ENCODE peak calls at places on chromosome 7, in six cellular contexts. One of them, this sample, is unnamed.

GRCh38 chr7:74023037-74023436 is 4.9 kb upstream of the ELN start:
- DNase-seq in AG04450: no peak
- DNase-seq in choroid plexus epithelial cell: peak; percentile 46
- DNase-seq in lower lobe of right lung: no peak
- DNase-seq in GM06990: no peak
- DNase-seq in brain microvascular endothelial cell: peak; percentile 51
- DNase-seq in this sample: no peak

GRCh38 chr7:20019757-20020432 is 197.3 kb downstream of the MACC1 start:
- DNase-seq in choroid plexus epithelial cell: no peak
- DNase-seq in GM06990: peak; percentile 34
- DNase-seq in lower lobe of right lung: no peak
- DNase-seq in brain microvascular endothelial cell: no peak
- DNase-seq in AG04450: no peak
- DNase-seq in this sample: no peak

GRCh38 chr7:134450296-134451000 is 8.5 kb downstream of the AKR1B1 start:
- DNase-seq in lower lobe of right lung: no peak
- DNase-seq in brain microvascular endothelial cell: no peak
- DNase-seq in AG04450: no peak
- DNase-seq in choroid plexus epithelial cell: no peak
- DNase-seq in GM06990: no peak
- DNase-seq in this sample: no peak

GRCh38 chr7:118129037-118129436 is 54.9 kb upstream of the LSM8 start:
- DNase-seq in brain microvascular endothelial cell: no peak
- DNase-seq in choroid plexus epithelial cell: no peak
- DNase-seq in lower lobe of right lung: no peak
- DNase-seq in AG04450: no peak
- DNase-seq in GM06990: no peak
- DNase-seq in this sample: no peak

GRCh38 chr7:114209968-114210367 is 204.6 kb upstream of the FOXP2 start:
- DNase-seq in choroid plexus epithelial cell: peak; percentile 6
- DNase-seq in AG04450: no peak
- DNase-seq in brain microvascular endothelial cell: no peak
- DNase-seq in lower lobe of right lung: no peak
- DNase-seq in GM06990: no peak
- DNase-seq in this sample: no peak

GRCh38 chr7:112157072-112157471 is 49.1 kb downstream of the DOCK4 start:
- DNase-seq in GM06990: no peak
- DNase-seq in lower lobe of right lung: no peak
- DNase-seq in AG04450: no peak
- DNase-seq in choroid plexus epithelial cell: peak; percentile 88
- DNase-seq in brain microvascular endothelial cell: peak; percentile 93
- DNase-seq in this sample: peak; percentile 91

GRCh38 chr7:2109936-2110585 is 122.7 kb downstream of the MAD1L1 start:
- DNase-seq in GM06990: peak; percentile 77
- DNase-seq in choroid plexus epithelial cell: peak; percentile 91
- DNase-seq in lower lobe of right lung: no peak
- DNase-seq in AG04450: peak; percentile 61
- DNase-seq in brain microvascular endothelial cell: peak; percentile 94
- DNase-seq in this sample: peak; percentile 86

GRCh38 chr7:13279854-13280435 is 592.5 kb downstream of the ARL4A start:
- DNase-seq in AG04450: peak; percentile 3
- DNase-seq in choroid plexus epithelial cell: peak; percentile 55
- DNase-seq in brain microvascular endothelial cell: no peak
- DNase-seq in GM06990: no peak
- DNase-seq in lower lobe of right lung: no peak
- DNase-seq in this sample: no peak

GRCh38 chr7:95303501-95303900 is 20.8 kb downstream of the PON1 start:
- DNase-seq in GM06990: no peak
- DNase-seq in choroid plexus epithelial cell: no peak
- DNase-seq in AG04450: no peak
- DNase-seq in lower lobe of right lung: no peak
- DNase-seq in brain microvascular endothelial cell: no peak
- DNase-seq in this sample: no peak

GRCh38 chr7:142188846-142189245 is 69.0 kb downstream of the PRSS58 start:
- DNase-seq in GM06990: no peak
- DNase-seq in AG04450: no peak
- DNase-seq in choroid plexus epithelial cell: peak; percentile 31
- DNase-seq in lower lobe of right lung: no peak
- DNase-seq in brain microvascular endothelial cell: no peak
- DNase-seq in this sample: no peak
- TF ChIP-seq CTCF in GM06990: no peak
- TF ChIP-seq CTCF in AG04450: no peak
- TF ChIP-seq CTCF in choroid plexus epithelial cell: peak; percentile 27
- TF ChIP-seq CTCF in lower lobe of right lung: peak; percentile 36
- TF ChIP-seq CTCF in brain microvascular endothelial cell: no peak
- TF ChIP-seq CTCF in this sample: peak; percentile 10

GRCh38 chr7:25858562-25859411 is 293.2 kb upstream of the NFE2L3 start:
- DNase-seq in brain microvascular endothelial cell: no peak
- DNase-seq in choroid plexus epithelial cell: no peak
- DNase-seq in GM06990: no peak
- DNase-seq in lower lobe of right lung: no peak
- DNase-seq in AG04450: no peak
- DNase-seq in this sample: no peak
- H3K4me3 ChIP-seq in brain microvascular endothelial cell: no peak overlapping the region
- H3K4me3 ChIP-seq in choroid plexus epithelial cell: no peak overlapping the region
- H3K4me3 ChIP-seq in GM06990: no peak overlapping the region
- H3K4me3 ChIP-seq in lower lobe of right lung: no peak overlapping the region
- H3K4me3 ChIP-seq in AG04450: no peak overlapping the region
- H3K4me3 ChIP-seq in this sample: peak overlapping the region; percentile 44

DNA sequence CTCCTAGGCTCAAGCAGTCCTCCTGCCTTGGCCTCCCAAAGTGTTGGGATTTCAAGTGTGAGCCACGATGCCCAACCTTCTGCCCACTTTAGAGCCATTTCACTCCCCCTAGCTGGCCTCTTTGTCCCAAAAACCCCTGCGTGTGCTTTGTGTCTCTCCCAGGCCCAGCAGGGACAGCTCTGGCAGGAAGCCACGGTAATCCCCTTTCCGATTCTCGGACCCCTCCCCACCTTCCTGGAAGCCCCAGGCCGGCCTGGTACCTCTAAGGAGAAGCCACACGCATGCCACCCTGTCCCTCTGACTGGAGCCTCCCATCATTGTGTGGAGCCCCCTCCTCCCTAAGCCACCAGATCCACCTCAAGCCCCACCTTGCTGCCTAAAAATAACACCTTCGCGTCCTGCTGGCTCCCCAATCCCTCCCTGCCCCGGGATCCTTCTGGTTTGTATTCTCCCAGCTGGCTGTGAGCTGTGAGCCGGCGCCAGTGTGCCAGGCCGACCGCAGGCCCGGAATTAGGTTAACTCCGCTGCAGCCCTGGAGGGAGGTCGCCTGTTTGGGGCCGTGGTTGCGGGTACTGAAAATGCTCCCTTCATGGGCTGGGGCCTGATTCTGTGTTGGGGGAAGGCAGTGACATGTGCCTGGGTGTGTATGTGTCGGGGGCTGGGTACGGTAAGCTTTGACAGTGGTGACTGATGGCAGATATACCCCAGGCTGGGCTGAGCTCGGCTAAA is 16.3 kb upstream of the SRRM3 start:
- DNase-seq in AG04450: no peak
- DNase-seq in GM06990: no peak
- DNase-seq in lower lobe of right lung: no peak
- DNase-seq in brain microvascular endothelial cell: no peak
- DNase-seq in choroid plexus epithelial cell: no peak
- DNase-seq in this sample: no peak
- TF ChIP-seq CTCF in AG04450: no peak
- TF ChIP-seq CTCF in GM06990: no peak
- TF ChIP-seq CTCF in lower lobe of right lung: no peak
- TF ChIP-seq CTCF in brain microvascular endothelial cell: no peak
- TF ChIP-seq CTCF in choroid plexus epithelial cell: no peak
- TF ChIP-seq CTCF in this sample: no peak

DNA sequence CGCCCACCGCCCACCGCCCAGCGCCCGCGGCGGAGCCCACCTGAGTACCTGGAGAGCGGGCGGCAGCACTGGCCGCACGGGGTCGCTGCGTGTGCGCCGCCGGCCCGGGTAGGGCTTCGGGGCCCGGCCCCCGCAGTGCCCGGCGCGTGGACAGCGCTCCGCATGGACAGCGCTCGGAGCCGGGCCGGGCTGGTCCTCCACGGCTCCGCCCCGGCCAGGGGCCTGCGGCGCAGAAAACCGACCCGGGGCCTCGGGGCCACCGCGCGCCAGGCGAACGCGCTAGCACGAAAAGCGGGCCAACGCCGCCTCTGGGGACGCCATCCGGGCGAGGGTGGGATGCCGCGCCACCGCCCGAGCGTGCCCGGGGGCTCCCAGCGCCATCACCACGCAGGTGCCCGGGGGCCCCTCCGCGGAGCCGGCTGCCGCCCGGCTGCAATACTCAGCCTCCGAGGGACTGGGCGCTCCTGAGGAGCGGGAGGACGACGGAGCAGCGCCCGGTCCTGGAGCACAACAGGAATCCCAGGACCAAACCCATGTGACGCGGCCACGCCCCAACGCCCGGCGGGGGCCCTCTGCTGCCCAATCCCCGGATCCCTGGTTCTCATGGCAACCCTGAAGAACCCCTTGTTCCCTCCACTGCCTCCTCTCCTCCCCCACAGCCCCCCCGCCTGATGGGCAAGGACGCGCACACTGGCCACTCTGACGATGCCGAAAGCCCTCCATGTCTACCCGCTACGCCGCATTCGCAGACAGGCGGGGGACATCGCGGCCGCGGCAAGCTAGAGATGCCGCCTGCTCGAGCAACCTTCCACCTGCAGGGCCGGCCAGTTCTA is at the start of gene GRB10:
- DNase-seq in GM06990: no peak
- DNase-seq in choroid plexus epithelial cell: peak; percentile 39
- DNase-seq in lower lobe of right lung: peak; percentile 51
- DNase-seq in brain microvascular endothelial cell: no peak
- DNase-seq in AG04450: no peak
- DNase-seq in this sample: no peak
- H3K4me3 ChIP-seq in GM06990: no peak within 1 kb of the TSS
- H3K4me3 ChIP-seq in choroid plexus epithelial cell: peak within 1 kb of the TSS; percentile 54
- H3K4me3 ChIP-seq in lower lobe of right lung: peak within 1 kb of the TSS; percentile 59
- H3K4me3 ChIP-seq in brain microvascular endothelial cell: peak within 1 kb of the TSS; percentile 51
- H3K4me3 ChIP-seq in AG04450: peak within 1 kb of the TSS; percentile 52
- H3K4me3 ChIP-seq in this sample: peak within 1 kb of the TSS; percentile 34

GRCh38 chr7:151696738-151697514 is 177.2 kb upstream of the RHEB start:
- DNase-seq in choroid plexus epithelial cell: no peak
- DNase-seq in GM06990: no peak
- DNase-seq in lower lobe of right lung: no peak
- DNase-seq in brain microvascular endothelial cell: no peak
- DNase-seq in AG04450: no peak
- DNase-seq in this sample: no peak
- TF ChIP-seq CTCF in choroid plexus epithelial cell: no peak
- TF ChIP-seq CTCF in GM06990: no peak
- TF ChIP-seq CTCF in lower lobe of right lung: no peak
- TF ChIP-seq CTCF in brain microvascular endothelial cell: no peak
- TF ChIP-seq CTCF in AG04450: no peak
- TF ChIP-seq CTCF in this sample: no peak

DNA sequence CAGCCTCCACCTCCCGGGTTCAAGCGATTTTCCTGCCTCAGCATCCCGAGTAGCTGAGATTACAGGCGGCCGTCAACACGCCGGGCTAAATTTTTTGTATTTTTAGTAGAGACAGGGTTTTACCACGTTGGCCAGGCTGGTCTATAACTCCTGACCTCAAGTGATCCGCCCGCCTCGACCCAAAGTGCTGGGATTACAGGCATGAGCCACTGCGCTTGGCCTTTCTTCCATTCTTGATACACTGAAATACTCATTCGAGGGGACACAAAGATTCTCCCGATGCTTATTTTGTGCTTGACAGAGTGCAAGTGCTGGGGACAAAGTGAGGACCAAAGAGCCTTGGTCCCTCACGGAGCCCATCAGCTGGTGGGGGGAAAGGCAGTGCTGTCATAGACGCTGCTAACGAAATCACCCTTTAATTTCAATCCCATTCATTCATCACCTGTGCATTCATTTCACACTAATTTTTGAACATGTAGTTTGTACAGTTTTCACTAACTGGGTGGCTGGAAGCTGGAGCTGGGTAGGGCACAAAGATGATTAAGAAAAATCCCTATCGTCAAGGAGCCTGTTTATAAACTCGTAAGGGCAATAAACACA is 621 bp upstream of the FAM133B start:
- DNase-seq in GM06990: no peak
- DNase-seq in brain microvascular endothelial cell: no peak
- DNase-seq in choroid plexus epithelial cell: no peak
- DNase-seq in lower lobe of right lung: peak; percentile 45
- DNase-seq in AG04450: no peak
- DNase-seq in this sample: no peak
- H3K4me3 ChIP-seq in GM06990: peak overlapping the region; percentile 77
- H3K4me3 ChIP-seq in brain microvascular endothelial cell: peak overlapping the region; percentile 91
- H3K4me3 ChIP-seq in choroid plexus epithelial cell: peak overlapping the region; percentile 83
- H3K4me3 ChIP-seq in lower lobe of right lung: peak overlapping the region; percentile 86
- H3K4me3 ChIP-seq in AG04450: peak overlapping the region; percentile 96
- H3K4me3 ChIP-seq in this sample: peak overlapping the region; percentile 88

This sample was measured in kidney epithelial cell.